ENCODE peak calls at places on chromosomes 6 and 20, in five cellular contexts. One of them, this sample, is unnamed.

GRCh38 chr20:25453035-25453810 is 45.8 kb downstream of the GINS1 start:
- DNase-seq in trophoblast cell: no peak
- DNase-seq in fibroblast of lung: peak; percentile 47
- DNase-seq in H9: peak; percentile 25
- DNase-seq in hepatocyte: no peak
- DNase-seq in this sample: peak; percentile 3

GRCh38 chr6:153947817-153948447 is 91.1 kb upstream of the OPRM1 start:
- DNase-seq in trophoblast cell: peak; percentile 51
- DNase-seq in hepatocyte: peak; percentile 60
- DNase-seq in H9: peak; percentile 44
- DNase-seq in fibroblast of lung: no peak
- DNase-seq in this sample: peak; percentile 45

GRCh38 chr20:25553819-25554296 is 31.5 kb downstream of the NINL start:
- DNase-seq in hepatocyte: peak; percentile 69
- DNase-seq in trophoblast cell: no peak
- DNase-seq in H9: no peak
- DNase-seq in fibroblast of lung: peak; percentile 23
- DNase-seq in this sample: peak; percentile 61

GRCh38 chr6:72348926-72349325 is 272.9 kb upstream of the KCNQ5 start:
- DNase-seq in hepatocyte: no peak
- DNase-seq in trophoblast cell: no peak
- DNase-seq in fibroblast of lung: peak; percentile 83
- DNase-seq in H9: no peak
- DNase-seq in this sample: peak; percentile 49

GRCh38 chr6:113464536-113464935 is 392.6 kb upstream of the MARCKS start:
- DNase-seq in hepatocyte: no peak
- DNase-seq in H9: no peak
- DNase-seq in trophoblast cell: no peak
- DNase-seq in fibroblast of lung: no peak
- DNase-seq in this sample: no peak

GRCh38 chr6:33317418-33317667 is 201 bp downstream of the ZBTB22 start:
- DNase-seq in hepatocyte: no peak
- DNase-seq in fibroblast of lung: no peak
- DNase-seq in H9: no peak
- DNase-seq in trophoblast cell: no peak
- DNase-seq in this sample: no peak

GRCh38 chr6:19880066-19880465 is 42.9 kb downstream of the ID4 start:
- DNase-seq in trophoblast cell: no peak
- DNase-seq in fibroblast of lung: no peak
- DNase-seq in H9: no peak
- DNase-seq in hepatocyte: no peak
- DNase-seq in this sample: no peak

GRCh38 chr6:145809211-145809610 is 5.4 kb downstream of the FBXO30 start:
- DNase-seq in hepatocyte: no peak
- DNase-seq in H9: no peak
- DNase-seq in trophoblast cell: no peak
- DNase-seq in fibroblast of lung: no peak
- DNase-seq in this sample: peak; percentile 6

GRCh38 chr6:37006793-37007339 is 1.4 kb downstream of the FGD2 start:
- DNase-seq in hepatocyte: no peak
- DNase-seq in fibroblast of lung: peak; percentile 60
- DNase-seq in H9: no peak
- DNase-seq in trophoblast cell: peak; percentile 68
- DNase-seq in this sample: peak; percentile 57

GRCh38 chr6:169229611-169230321 is 23.9 kb downstream of the THBS2 start:
- DNase-seq in hepatocyte: no peak
- DNase-seq in H9: no peak
- DNase-seq in trophoblast cell: no peak
- DNase-seq in fibroblast of lung: peak; percentile 73
- DNase-seq in this sample: peak; percentile 37

GRCh38 chr20:58219342-58219700 is 9.1 kb downstream of the ANKRD60 start:
- DNase-seq in trophoblast cell: peak; percentile 92
- DNase-seq in fibroblast of lung: peak; percentile 29
- DNase-seq in H9: no peak
- DNase-seq in hepatocyte: no peak
- DNase-seq in this sample: peak; percentile 88

GRCh38 chr6:155528982-155529453 is 73.4 kb upstream of the NOX3 start:
- DNase-seq in trophoblast cell: peak; percentile 31
- DNase-seq in H9: no peak
- DNase-seq in hepatocyte: peak; percentile 57
- DNase-seq in fibroblast of lung: peak; percentile 91
- DNase-seq in this sample: peak; percentile 93

GRCh38 chr6:122734529-122735203 is 44.9 kb upstream of the FABP7 start:
- DNase-seq in fibroblast of lung: no peak
- DNase-seq in trophoblast cell: peak; percentile 27
- DNase-seq in hepatocyte: no peak
- DNase-seq in H9: peak; percentile 41
- DNase-seq in this sample: no peak
- H2AFZ ChIP-seq in fibroblast of lung: no peak overlapping the region
- H2AFZ ChIP-seq in trophoblast cell: no peak overlapping the region
- H2AFZ ChIP-seq in hepatocyte: peak overlapping the region; percentile 50
- H2AFZ ChIP-seq in H9: no peak overlapping the region
- H2AFZ ChIP-seq in this sample: no peak overlapping the region

DNA sequence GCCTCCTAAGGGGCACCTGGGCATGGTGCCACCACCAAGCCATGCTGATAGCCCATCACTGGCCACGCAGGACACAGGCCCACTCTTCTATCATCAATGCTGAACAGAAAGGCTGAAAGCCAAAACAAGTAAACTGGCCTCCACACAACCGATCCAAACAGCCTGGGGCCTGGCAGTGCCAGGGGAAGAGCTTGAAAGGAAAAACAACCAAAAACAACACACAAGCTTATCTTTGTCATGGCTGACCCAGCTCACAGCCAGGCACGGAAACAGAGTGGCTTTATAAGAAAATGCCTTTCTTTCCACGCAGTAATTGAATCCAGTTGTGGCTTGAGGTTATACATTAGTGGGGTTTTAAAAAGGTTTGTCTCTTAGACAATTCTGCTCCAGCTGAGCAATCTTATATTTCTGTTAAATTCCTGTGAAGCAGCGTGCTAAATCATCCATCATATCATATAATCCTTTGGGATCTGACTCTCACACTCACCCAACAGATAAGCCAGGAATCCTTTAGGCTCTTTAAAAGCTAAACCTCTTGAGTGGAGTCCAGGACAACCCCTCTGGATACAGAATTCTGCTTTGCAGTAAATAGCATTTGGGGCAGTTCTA is 65.4 kb upstream of the SLC22A16 start:
- DNase-seq in hepatocyte: no peak
- DNase-seq in H9: no peak
- DNase-seq in fibroblast of lung: peak; percentile 41
- DNase-seq in trophoblast cell: no peak
- DNase-seq in this sample: no peak
- H2AFZ ChIP-seq in hepatocyte: no peak overlapping the region
- H2AFZ ChIP-seq in H9: no peak overlapping the region
- H2AFZ ChIP-seq in fibroblast of lung: no peak overlapping the region
- H2AFZ ChIP-seq in trophoblast cell: no peak overlapping the region
- H2AFZ ChIP-seq in this sample: peak overlapping the region; percentile 19

DNA sequence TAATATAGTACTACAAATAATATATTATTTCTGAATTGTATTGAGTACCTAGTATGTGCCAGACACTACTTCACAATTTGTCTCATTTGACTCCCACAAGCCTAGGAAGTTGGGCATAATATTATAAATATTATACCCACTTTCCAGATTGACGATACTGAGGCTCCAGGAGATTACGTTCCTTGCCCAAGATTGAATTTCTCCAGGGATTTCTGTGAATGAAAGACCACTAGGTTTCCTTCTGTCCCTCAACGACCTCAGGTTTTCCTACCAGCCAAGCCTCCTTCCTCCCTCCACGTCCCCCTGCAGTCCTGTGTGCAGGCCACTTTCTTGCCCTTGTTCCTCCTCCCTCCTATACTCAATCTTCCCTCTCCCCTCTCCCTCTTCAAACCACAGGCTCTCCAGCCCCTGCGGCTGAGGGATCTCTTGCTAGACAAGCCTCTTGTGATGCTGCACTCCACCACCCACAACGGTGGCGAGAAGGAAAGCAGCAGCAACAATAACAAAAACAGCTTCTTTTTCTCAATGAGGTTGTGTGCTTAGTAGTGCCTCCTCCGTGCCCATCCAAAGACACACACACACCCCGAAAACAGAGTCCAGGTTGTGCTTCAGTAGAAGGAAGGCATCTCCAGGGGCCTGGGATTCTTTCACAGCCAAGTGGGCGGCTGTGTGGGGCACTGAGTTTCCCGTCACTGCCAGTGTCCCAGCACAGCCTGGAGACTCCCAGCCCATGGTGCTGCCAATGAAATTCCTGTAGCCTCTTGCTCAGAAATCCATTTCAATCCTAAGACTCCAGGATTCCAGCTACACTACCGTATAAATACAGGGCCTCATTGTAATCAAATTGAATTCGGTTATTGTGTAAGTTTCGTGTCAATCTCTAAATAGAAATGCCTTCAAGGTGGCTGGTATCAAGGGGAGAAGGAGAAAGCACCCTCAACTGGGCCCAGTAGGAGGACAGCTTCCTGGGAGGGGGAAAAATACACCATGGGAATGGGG is 94.4 kb downstream of the NCR2 start:
- DNase-seq in fibroblast of lung: peak; percentile 20
- DNase-seq in hepatocyte: no peak
- DNase-seq in trophoblast cell: no peak
- DNase-seq in H9: no peak
- DNase-seq in this sample: no peak
- H2AFZ ChIP-seq in fibroblast of lung: no peak overlapping the region
- H2AFZ ChIP-seq in hepatocyte: no peak overlapping the region
- H2AFZ ChIP-seq in trophoblast cell: no peak overlapping the region
- H2AFZ ChIP-seq in H9: no peak overlapping the region
- H2AFZ ChIP-seq in this sample: no peak overlapping the region

DNA sequence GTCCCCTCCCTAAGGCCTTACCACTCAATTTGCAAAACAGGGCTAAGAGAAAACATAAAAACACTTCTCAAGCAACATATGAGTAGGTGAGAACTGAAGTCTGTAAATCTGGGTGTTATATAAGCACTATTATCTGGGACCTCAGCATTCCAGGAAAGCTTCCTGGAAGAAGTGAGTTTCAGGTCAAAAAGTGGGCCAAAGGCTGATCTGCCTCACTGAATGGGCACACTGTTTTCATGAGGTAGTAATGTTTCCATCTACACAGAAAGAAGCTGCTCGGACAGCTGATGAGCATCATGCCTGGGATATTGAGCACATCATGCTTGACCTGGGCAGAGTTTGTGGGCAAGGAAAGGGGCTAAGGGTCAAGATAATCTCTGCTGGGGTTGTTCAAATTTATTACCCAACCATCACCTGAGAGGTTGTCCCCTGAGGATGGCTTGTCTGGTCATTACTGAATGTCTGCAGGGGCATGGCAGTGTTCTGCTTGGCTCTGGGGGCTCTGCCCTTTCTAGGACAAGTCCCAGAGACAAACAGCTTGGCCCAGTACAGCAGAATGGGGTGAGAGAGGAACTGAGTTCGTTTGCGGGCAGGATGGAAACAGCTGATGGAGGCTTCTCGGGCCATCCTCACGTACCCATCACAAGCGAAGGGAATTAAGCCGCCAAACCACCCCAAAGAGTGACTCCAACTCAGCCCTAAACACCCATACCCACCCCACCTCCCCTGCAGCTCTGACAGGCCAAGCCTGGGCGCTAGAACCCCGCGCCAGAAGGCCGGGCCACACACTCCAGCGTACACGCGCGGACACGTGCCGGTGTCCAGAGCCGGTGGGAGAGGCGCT is 1.2 kb upstream of the SYNJ2 start:
- DNase-seq in fibroblast of lung: no peak
- DNase-seq in trophoblast cell: no peak
- DNase-seq in H9: no peak
- DNase-seq in hepatocyte: no peak
- DNase-seq in this sample: no peak
- H2AFZ ChIP-seq in fibroblast of lung: no peak overlapping the region
- H2AFZ ChIP-seq in trophoblast cell: peak overlapping the region; percentile 12
- H2AFZ ChIP-seq in H9: no peak overlapping the region
- H2AFZ ChIP-seq in hepatocyte: no peak overlapping the region
- H2AFZ ChIP-seq in this sample: no peak overlapping the region

GRCh38 chr6:125922322-125922860 is 34.2 kb upstream of the HINT3 start:
- DNase-seq in fibroblast of lung: no peak
- DNase-seq in hepatocyte: no peak
- DNase-seq in trophoblast cell: no peak
- DNase-seq in H9: no peak
- DNase-seq in this sample: no peak

GRCh38 chr6:125918230-125918629 is 38.3 kb upstream of the HINT3 start:
- DNase-seq in trophoblast cell: no peak
- DNase-seq in H9: no peak
- DNase-seq in fibroblast of lung: no peak
- DNase-seq in hepatocyte: no peak
- DNase-seq in this sample: no peak

GRCh38 chr6:125923371-125923877 is 33.1 kb upstream of the HINT3 start:
- DNase-seq in H9: no peak
- DNase-seq in trophoblast cell: no peak
- DNase-seq in hepatocyte: no peak
- DNase-seq in fibroblast of lung: no peak
- DNase-seq in this sample: no peak

GRCh38 chr6:125919618-125920017 is 37.0 kb upstream of the HINT3 start:
- DNase-seq in fibroblast of lung: no peak
- DNase-seq in trophoblast cell: no peak
- DNase-seq in hepatocyte: no peak
- DNase-seq in H9: no peak
- DNase-seq in this sample: no peak

DNA sequence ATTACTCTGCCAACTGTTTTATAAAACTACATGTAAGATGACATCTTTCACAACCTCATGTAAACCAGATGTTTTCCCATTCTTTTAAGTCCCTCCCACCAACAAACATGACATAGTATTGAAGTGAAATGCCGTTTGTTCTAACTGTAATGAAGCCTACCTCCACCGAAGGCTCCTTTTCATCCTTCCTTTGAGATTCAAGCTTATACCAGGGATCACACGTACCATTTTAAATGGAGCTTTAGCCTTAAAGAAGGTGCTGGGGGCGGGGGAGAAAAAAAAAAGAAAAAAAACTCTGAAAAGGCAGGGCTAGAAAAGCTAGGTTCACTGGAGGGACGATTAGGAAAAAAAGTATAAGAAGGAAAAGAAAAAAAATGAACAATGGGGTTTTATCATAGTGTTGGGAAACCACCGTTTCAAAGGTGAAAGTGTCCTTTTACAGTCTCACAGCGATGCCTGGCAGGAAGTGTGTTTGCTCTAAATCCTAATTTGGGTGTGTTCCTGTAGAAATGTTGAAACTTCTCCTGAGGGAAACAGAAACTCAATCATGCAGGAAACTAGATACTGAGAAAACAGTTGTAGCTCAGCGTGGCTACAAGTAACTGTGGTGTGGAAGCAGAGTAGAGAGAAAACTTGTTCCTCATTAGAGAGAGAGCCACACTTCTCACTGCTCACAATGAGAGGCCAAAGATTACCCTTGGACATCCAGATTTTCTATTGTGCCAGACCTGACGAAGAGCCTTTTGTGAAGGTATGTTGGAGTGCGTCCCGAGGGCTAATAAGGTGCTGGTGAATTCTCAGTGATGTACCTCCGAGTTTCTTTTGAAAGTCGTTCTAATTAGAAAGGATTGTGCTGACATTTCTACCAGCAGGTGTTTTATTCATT is 37.6 kb upstream of the HINT3 start:
- DNase-seq in hepatocyte: peak; percentile 55
- DNase-seq in trophoblast cell: peak; percentile 54
- DNase-seq in H9: no peak
- DNase-seq in fibroblast of lung: peak; percentile 81
- DNase-seq in this sample: peak; percentile 82
- H2AFZ ChIP-seq in hepatocyte: peak overlapping the region; percentile 56
- H2AFZ ChIP-seq in trophoblast cell: no peak overlapping the region
- H2AFZ ChIP-seq in H9: no peak overlapping the region
- H2AFZ ChIP-seq in fibroblast of lung: no peak overlapping the region
- H2AFZ ChIP-seq in this sample: peak overlapping the region; percentile 81